ENCODE peak calls at places on chromosomes 3 and 15, in six cellular contexts. X, U, H, S, V and J are unnamed samples.
A peak's percentile ranks its signal among the peaks of the same experiment; 100 is the strongest.

GRCh38 chr3:17116007-17116659 is 231.4 kb downstream of the PLCL2 start:
- DNase-seq in V (no peak), U (no peak), H (no peak), S (no peak), X (peak; percentile 81), J (no peak)

GRCh38 chr3:133426721-133427120 is 26.9 kb downstream of the BFSP2 start:
- DNase-seq in V (no peak), U (peak; percentile 58), S (no peak), X (no peak), H (peak; percentile 79), J (no peak)

GRCh38 chr15:25182736-25183445 is 228.1 kb downstream of the SNRPN start:
- DNase-seq in X (no peak), U (no peak), S (no peak), H (no peak), V (peak; percentile 21), J (no peak)

GRCh38 chr3:69008980-69009379 is 4.5 kb downstream of the EOGT start:
- DNase-seq in X (no peak), H (no peak), V (no peak), S (no peak), U (peak; percentile 66), J (no peak)

GRCh38 chr15:90637693-90638092 is 79.5 kb upstream of the BLM start:
- DNase-seq in X (no peak), H (no peak), U (no peak), S (no peak), V (no peak), J (peak; percentile 40)

GRCh38 chr15:80564056-80564455 is 131.1 kb upstream of the ABHD17C start:
- DNase-seq in S (peak; percentile 49), X (no peak), U (no peak), H (no peak), V (no peak), J (no peak)

GRCh38 chr3:128805771-128806170 is 73.6 kb upstream of the ACAD9 start:
- DNase-seq in V (no peak), X (no peak), S (no peak), H (peak; percentile 61), U (no peak), J (no peak)

GRCh38 chr15:78369161-78369560 is 29.0 kb downstream of the CRABP1 start:
- DNase-seq in H (no peak), X (no peak), S (no peak), U (no peak), V (no peak), J (no peak)

GRCh38 chr15:63872759-63873510 is 39.2 kb upstream of the HERC1 start:
- DNase-seq in V (no peak), H (no peak), S (no peak), U (peak; percentile 38), X (no peak), J (no peak)

GRCh38 chr15:78260489-78260888 is 3.9 kb upstream of the DNAJA4 start:
- DNase-seq in X (no peak), V (no peak), H (no peak), U (no peak), S (no peak), J (no peak)

GRCh38 chr3:190514163-190515153 is 573 bp downstream of the IL1RAP start:
- DNase-seq in H (peak; percentile 55), S (no peak), V (peak; percentile 43), X (no peak), U (peak; percentile 52), J (no peak)

GRCh38 chr3:94694894-94695293 is 632.0 kb downstream of the NSUN3 start:
- DNase-seq in X (no peak), V (no peak), U (no peak), S (no peak), H (no peak), J (no peak)

GRCh38 chr3:172617013-172617706 is 93.7 kb downstream of the NCEH1 start:
- DNase-seq in H (no peak), V (no peak), X (peak; percentile 53), S (no peak), U (no peak), J (no peak)

GRCh38 chr3:53672987-53673386 is 173.2 kb downstream of the CHDH start:
- DNase-seq in V (no peak), H (no peak), X (peak; percentile 77), U (no peak), S (no peak), J (no peak)

GRCh38 chr15:81275711-81276417 is 48.1 kb downstream of the STARD5 start:
- DNase-seq in X (no peak), U (peak; percentile 66), S (no peak), V (no peak), H (peak; percentile 37), J (no peak)

GRCh38 chr3:84184937-84185336 is 773.9 kb upstream of the CADM2 start:
- DNase-seq in U (no peak), V (no peak), H (no peak), S (no peak), X (no peak), J (no peak)

GRCh38 chr3:183328823-183329222 is 75.8 kb downstream of the B3GNT5 start:
- DNase-seq in S (no peak), H (peak; percentile 68), U (peak; percentile 25), V (no peak), X (no peak), J (no peak)

GRCh38 chr3:40968666-40969065 is 230.6 kb upstream of the CTNNB1 start:
- DNase-seq in H (no peak), S (no peak), X (no peak), U (no peak), V (no peak), J (no peak)

GRCh38 chr3:157336252-157337009 is 100.2 kb upstream of the PTX3 start:
- DNase-seq in V (no peak), U (no peak), H (peak; percentile 16), S (no peak), X (no peak), J (no peak)

GRCh38 chr3:155363690-155364070 is 70.2 kb upstream of the STRIT1 start:
- DNase-seq in X (no peak), V (no peak), U (no peak), H (no peak), S (no peak), J (no peak)

GRCh38 chr3:143718463-143718862 is 129.8 kb downstream of the SLC9A9 start:
- DNase-seq in U (no peak), H (no peak), X (no peak), S (no peak), V (no peak), J (no peak)

GRCh38 chr3:173943264-173943663 is 545.7 kb downstream of the NLGN1 start:
- DNase-seq in S (no peak), U (no peak), H (no peak), V (no peak), X (no peak), J (no peak)

GRCh38 chr15:78368671-78369070 is 28.5 kb downstream of the CRABP1 start:
- DNase-seq in X (no peak), V (no peak), U (no peak), H (no peak), S (no peak), J (no peak)

GRCh38 chr15:63291507-63291906 is 14.1 kb downstream of the APH1B start:
- DNase-seq in S (no peak), X (no peak), U (peak; percentile 91), V (no peak), H (peak; percentile 84), J (no peak)

GRCh38 chr15:45386974-45387373 is 8.6 kb upstream of the GATM start:
- DNase-seq in S (no peak), H (no peak), V (no peak), U (no peak), X (no peak), J (no peak)

GRCh38 chr3:69929019-69929418 is 70.5 kb upstream of the SAMMSON start:
- DNase-seq in H (no peak), S (no peak), V (no peak), X (no peak), U (no peak), J (no peak)

GRCh38 chr3:147411235-147411607 is 2.1 kb downstream of the ZIC1 start:
- DNase-seq in X (peak; percentile 55), S (no peak), V (no peak), H (peak; percentile 26), U (peak; percentile 59), J (no peak)

GRCh38 chr3:127000128-127000527 is 17.2 kb downstream of the PLXNA1 start:
- DNase-seq in U (peak; percentile 24), H (no peak), S (no peak), X (no peak), V (no peak), J (no peak)

GRCh38 chr3:30518201-30518864 is 88.1 kb upstream of the TGFBR2 start:
- DNase-seq in S (peak; percentile 83), U (peak; percentile 80), V (no peak), X (no peak), H (peak; percentile 47), J (no peak)

DNA sequence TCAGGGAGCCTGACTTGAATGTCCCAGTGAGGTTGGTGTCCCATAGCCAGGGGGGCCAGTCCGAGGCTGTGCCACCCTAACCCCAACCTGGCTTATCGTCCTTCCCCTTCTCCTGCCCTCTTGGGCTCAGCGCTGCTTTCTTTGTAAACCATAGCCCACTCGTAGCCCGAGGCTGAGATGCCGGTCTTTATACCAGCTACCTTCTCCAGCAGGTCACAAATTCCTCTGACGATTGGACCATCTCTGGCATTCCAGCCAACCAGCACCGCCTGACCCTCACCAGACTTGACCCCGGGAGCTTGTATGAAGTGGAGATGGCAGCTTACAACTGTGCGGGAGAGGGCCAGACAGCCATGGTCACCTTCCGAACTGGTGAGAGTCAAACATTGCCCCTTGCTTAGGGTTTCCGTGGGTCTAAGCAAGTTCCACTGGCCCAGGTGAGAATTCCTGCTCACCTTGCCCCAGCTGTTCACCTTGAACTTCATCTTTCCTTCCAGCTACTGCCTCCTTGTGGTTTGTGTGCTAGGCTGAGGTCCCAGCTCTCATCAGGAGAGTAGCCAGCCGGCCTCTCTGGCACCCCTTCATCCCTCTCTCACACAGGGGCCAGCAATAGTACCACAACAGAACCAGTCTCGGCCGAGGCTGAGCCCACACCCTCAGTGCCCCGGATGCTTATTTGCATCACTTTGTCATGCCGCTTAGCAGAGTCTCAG is 66.7 kb downstream of the BOC start:
- DNase-seq in H (no peak), X (no peak), U (no peak), S (no peak), V (no peak), J (no peak)
- TF ChIP-seq CTCF in H (peak; percentile 18), X (no peak), U (no peak), S (no peak), V (no peak), J (no peak)

GRCh38 chr3:25631989-25632388 is 32.7 kb downstream of the TOP2B start:
- DNase-seq in S (no peak), V (no peak), H (no peak), X (no peak), U (no peak), J (no peak)
- TF ChIP-seq CTCF in S (no peak), V (no peak), H (no peak), X (no peak), U (no peak), J (no peak)

DNA sequence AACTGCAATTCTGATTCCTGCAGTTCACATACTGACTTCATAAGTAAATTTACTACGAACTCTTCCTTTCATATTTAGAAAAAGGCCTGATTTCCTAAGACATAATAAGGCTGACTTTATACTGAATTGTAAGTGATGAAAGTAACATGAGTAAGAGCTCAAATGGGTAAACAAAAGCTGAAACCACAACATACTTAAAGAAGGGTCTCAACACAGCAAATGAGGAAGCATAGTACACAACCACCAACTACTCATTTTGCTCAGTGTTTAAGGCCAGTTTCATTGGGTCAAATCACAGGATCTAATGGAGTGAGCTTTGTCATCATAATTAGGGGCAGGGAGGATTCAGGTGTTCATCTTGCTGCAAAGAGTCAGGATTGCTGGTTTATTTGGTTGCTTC is 81.4 kb downstream of the SETD2 start:
- DNase-seq in U (peak; percentile 55), X (no peak), H (peak; percentile 66), S (no peak), V (no peak), J (no peak)
- TF ChIP-seq CTCF in U (no peak), X (no peak), H (no peak), S (no peak), V (no peak), J (no peak)

GRCh38 chr15:56249080-56249479 is 5.4 kb upstream of the RFX7 start:
- DNase-seq in V (no peak), H (peak; percentile 79), S (no peak), U (peak; percentile 62), X (no peak), J (no peak)
- TF ChIP-seq CTCF in V (no peak), H (peak; percentile 54), S (no peak), U (peak; percentile 48), X (no peak), J (peak; percentile 46)